ENCODE peak calls at places on chromosomes 1 and 21, in five cellular contexts. L, S, C, P and V are unnamed samples.

GRCh38 chr1:178134061-178134460 is 40.2 kb downstream of the RASAL2 start:
- DNase-seq in L (no peak), S (peak), C (peak), P (no peak), V (peak)

GRCh38 chr1:11736746-11737639 is 1.1 kb downstream of the AGTRAP start:
- DNase-seq in L (peak), S (peak), C (peak), P (peak), V (peak)

GRCh38 chr21:46218906-46219590 is 9.5 kb downstream of the LSS start:
- DNase-seq in L (no peak), S (no peak), C (no peak), P (no peak), V (no peak)

GRCh38 chr1:56799605-56800398 is 19.4 kb downstream of the FYB2 start:
- DNase-seq in L (no peak), S (no peak), C (peak), P (peak), V (no peak)

GRCh38 chr1:183604048-183604808 is 14.0 kb upstream of the NCF2 start:
- DNase-seq in L (peak), S (peak), C (peak), P (no peak), V (peak)

GRCh38 chr1:103371234-103371633 is 154.3 kb upstream of the RNPC3 start:
- DNase-seq in L (no peak), S (peak), C (peak), P (peak), V (peak)

GRCh38 chr1:46019348-46019747 is 113.1 kb downstream of the PIK3R3 start:
- DNase-seq in L (peak), S (no peak), C (no peak), P (no peak), V (no peak)

GRCh38 chr1:167926486-167926997 is 9.9 kb upstream of the DCAF6 start:
- DNase-seq in L (no peak), S (no peak), C (no peak), P (no peak), V (no peak)

GRCh38 chr1:70420320-70420719 is 9.3 kb downstream of the CTH start:
- DNase-seq in L (no peak), S (no peak), C (no peak), P (no peak), V (no peak)

GRCh38 chr1:230026572-230026971 is 40.5 kb upstream of the GALNT2 start:
- DNase-seq in L (no peak), S (no peak), C (no peak), P (no peak), V (no peak)

GRCh38 chr1:85454214-85454613 is 10.7 kb downstream of the DDAH1 start:
- DNase-seq in L (no peak), S (no peak), C (no peak), P (no peak), V (no peak)

GRCh38 chr1:240797050-240797449 is 185.1 kb upstream of the GREM2 start:
- DNase-seq in L (no peak), S (peak), C (peak), P (no peak), V (no peak)

GRCh38 chr1:220732137-220732536 is 16.0 kb upstream of the MTARC2 start:
- DNase-seq in L (no peak), S (no peak), C (no peak), P (no peak), V (no peak)

DNA sequence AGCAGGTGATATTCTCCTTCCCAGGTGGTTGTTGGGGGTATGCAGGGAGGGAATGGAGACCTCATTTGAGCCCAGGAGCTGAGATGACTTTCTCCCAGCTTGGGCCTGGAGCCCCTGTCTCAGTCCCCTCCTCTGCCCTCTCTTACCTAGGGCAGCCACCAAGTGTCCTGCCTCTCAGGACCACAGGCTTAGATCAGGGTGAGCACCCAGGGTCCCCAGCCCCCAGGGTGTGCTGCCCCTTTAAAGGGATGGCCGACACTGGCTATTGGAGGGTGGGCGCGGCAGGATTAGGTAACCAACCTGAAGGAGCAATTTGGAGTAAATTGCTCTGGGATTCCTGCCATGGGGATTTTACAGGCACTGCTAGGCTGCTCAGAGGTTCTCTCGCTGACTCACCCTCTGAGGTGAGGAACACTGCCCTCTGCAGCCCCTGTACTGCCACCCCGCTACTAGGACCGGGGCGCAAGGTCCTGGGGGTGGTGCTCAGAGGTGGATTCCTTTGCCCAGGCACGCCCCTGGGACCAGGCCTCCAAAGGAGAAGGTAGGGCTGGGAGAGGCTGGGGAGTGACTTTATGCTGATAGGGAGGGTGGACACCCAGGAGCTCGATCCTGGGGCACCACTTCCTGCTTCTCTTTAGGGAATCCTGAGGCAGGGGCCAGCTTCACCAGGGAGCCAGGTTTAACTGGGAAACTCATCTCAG is 1.5 kb downstream of the RPS6KA1 start:
- DNase-seq in L (peak), S (no peak), C (peak), P (peak), V (no peak)
- TF ChIP-seq CTCF in L (peak), S (peak), C (peak), P (peak), V (no peak)

GRCh38 chr1:180632326-180633088 is 685 bp downstream of the XPR1 start:
- DNase-seq in L (peak), S (no peak), C (no peak), P (no peak), V (no peak)
- TF ChIP-seq CTCF in L (no peak), S (peak), C (no peak), P (peak), V (peak)

GRCh38 chr1:212980123-212980800 is 29.9 kb downstream of the VASH2 start:
- DNase-seq in L (no peak), S (peak), C (peak), P (peak), V (no peak)
- TF ChIP-seq CTCF in L (no peak), S (peak), C (peak), P (no peak), V (no peak)

GRCh38 chr1:246460411-246460810 is 46.7 kb downstream of the SMYD3 start:
- DNase-seq in L (no peak), S (no peak), C (no peak), P (no peak), V (no peak)

GRCh38 chr1:246459213-246459612 is 47.9 kb downstream of the SMYD3 start:
- DNase-seq in L (no peak), S (no peak), C (no peak), P (no peak), V (no peak)

GRCh38 chr1:246462986-246463385 is 44.1 kb downstream of the SMYD3 start:
- DNase-seq in L (no peak), S (no peak), C (no peak), P (no peak), V (no peak)
- TF ChIP-seq CTCF in L (no peak), S (no peak), C (no peak), P (no peak), V (no peak)

DNA sequence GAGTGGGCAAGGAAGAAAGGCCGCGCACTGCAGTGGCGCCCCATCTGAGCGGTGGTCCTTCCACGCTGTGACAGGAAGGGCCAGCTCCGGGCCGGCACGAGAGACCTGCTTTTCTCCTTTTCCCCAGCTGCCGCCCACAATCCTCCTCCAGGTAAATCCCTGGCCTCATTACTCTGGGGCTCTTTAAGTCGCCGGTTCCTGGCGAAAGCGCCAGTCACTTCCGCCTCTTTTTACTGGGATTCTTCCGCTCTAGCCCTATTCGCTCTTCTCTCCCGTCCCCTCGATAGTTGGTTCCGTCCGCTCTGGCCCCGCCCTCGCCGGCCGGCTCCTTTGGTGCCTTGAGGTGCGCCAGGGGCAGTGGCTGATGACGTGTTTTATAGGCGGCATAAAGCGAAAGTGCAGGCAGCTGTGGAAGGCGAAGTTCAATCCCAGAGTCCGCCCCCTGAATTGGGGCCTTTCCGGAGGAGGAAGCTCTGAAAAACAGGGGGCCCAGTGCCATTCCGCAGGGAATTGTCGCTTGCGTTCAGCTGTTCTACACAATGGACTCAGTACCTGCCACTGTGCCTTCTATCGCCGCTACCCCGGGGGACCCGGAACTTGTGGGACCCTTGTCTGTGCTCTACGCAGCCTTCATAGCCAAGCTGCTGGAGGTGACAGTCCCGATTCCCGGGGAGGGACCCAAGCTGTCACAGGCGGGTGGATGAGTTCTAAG is 26.2 kb downstream of the MIA3 start:
- DNase-seq in L (peak), S (peak), C (peak), P (peak), V (peak)
- TF ChIP-seq CTCF in L (no peak), S (no peak), C (no peak), P (no peak), V (no peak)

GRCh38 chr1:43538969-43539368 is 8.3 kb downstream of the PTPRF start:
- DNase-seq in L (no peak), S (no peak), C (no peak), P (no peak), V (no peak)

GRCh38 chr1:43538143-43538487 is 7.4 kb downstream of the PTPRF start:
- DNase-seq in L (peak), S (no peak), C (no peak), P (no peak), V (no peak)

GRCh38 chr1:43540653-43541071 is 10.0 kb downstream of the PTPRF start:
- DNase-seq in L (no peak), S (no peak), C (no peak), P (no peak), V (no peak)

GRCh38 chr1:43541141-43541540 is 10.5 kb downstream of the PTPRF start:
- DNase-seq in L (no peak), S (no peak), C (no peak), P (no peak), V (no peak)

GRCh38 chr1:43539726-43540434 is 9.2 kb downstream of the PTPRF start:
- DNase-seq in L (peak), S (no peak), C (no peak), P (no peak), V (no peak)
- TF ChIP-seq CTCF in L (no peak), S (no peak), C (no peak), P (no peak), V (no peak)